ENCODE peak calls at places on chromosomes 11 and 22, in six cellular contexts. V is GM19239; Q is stimulated activated CD4-positive, alpha-beta T cell treated with anti-CD3 and anti-CD28 coated beads, Interleukin-15, amount 100 ng/mL, for 24 hours; A is anterior cingulate cortex; H is cardiac muscle cell; Y is posterior cingulate gyrus. U is an unnamed sample.

GRCh38 chr11:58675344-58676155 is 53.1 kb downstream of the CNTF start:
- DNase-seq in Q (peak), H (peak), Y (peak), V (peak), A (peak), U (peak)

GRCh38 chr22:42062506-42063190 is 8.0 kb downstream of the NAGA start:
- DNase-seq in V (no peak), Q (no peak), Y (no peak), A (no peak), H (no peak), U (no peak)

GRCh38 chr11:111696556-111696955 is 69.6 kb downstream of the PPP2R1B start:
- DNase-seq in Y (no peak), Q (no peak), H (peak), A (no peak), V (no peak), U (no peak)

GRCh38 chr11:102007567-102008437 is 39.4 kb upstream of the CFAP300 start:
- DNase-seq in Q (no peak), Y (no peak), H (peak), V (peak), A (no peak), U (peak)

GRCh38 chr11:119828819-119829218 is 99.8 kb upstream of the NECTIN1 start:
- DNase-seq in A (no peak), Y (no peak), V (no peak), Q (no peak), H (no peak), U (no peak)

GRCh38 chr11:73854680-73855079 is 22.0 kb downstream of the COA4 start:
- DNase-seq in Q (no peak), A (no peak), Y (no peak), V (no peak), H (no peak), U (no peak)

GRCh38 chr11:3155691-3156258 is 9.3 kb downstream of the OSBPL5 start:
- DNase-seq in Y (no peak), V (no peak), H (peak), Q (no peak), A (no peak), U (no peak)

GRCh38 chr22:20569059-20570058 is 61.9 kb downstream of the MED15 start:
- DNase-seq in Q (peak), H (peak), V (no peak), A (no peak), Y (no peak), U (no peak)

GRCh38 chr11:565921-566509 is 5.2 kb downstream of the RASSF7 start:
- DNase-seq in A (no peak), H (no peak), Q (no peak), V (no peak), Y (no peak), U (no peak)

GRCh38 chr11:118633979-118634378 is 26.6 kb downstream of the PHLDB1 start:
- DNase-seq in H (no peak), A (no peak), V (no peak), Y (no peak), Q (no peak), U (no peak)

GRCh38 chr11:125165111-125165663 is 636 bp downstream of the PKNOX2 start:
- DNase-seq in Y (no peak), H (peak), A (no peak), V (peak), Q (peak), U (peak)

GRCh38 chr22:40036126-40036525 is 41.4 kb downstream of the FAM83F start:
- DNase-seq in Q (no peak), V (no peak), H (no peak), Y (no peak), A (no peak), U (no peak)

GRCh38 chr22:23098718-23099524 is 28.6 kb downstream of the GNAZ start:
- DNase-seq in H (no peak), Y (peak), V (no peak), A (peak), Q (no peak), U (no peak)

GRCh38 chr11:76759092-76759491 is 24.1 kb upstream of the TSKU start:
- DNase-seq in Q (no peak), Y (no peak), H (no peak), A (no peak), V (no peak), U (no peak)

GRCh38 chr22:39297490-39298193 is 21.8 kb downstream of the RPL3 start:
- DNase-seq in Q (no peak), V (no peak), A (no peak), H (no peak), Y (no peak), U (no peak)

GRCh38 chr11:45278721-45279120 is 7.4 kb downstream of the SYT13 start:
- DNase-seq in Q (no peak), H (no peak), A (no peak), V (no peak), Y (no peak), U (no peak)

GRCh38 chr11:83249972-83250593 is 36.1 kb downstream of the CCDC90B start:
- DNase-seq in Y (no peak), V (peak), A (no peak), Q (peak), H (peak), U (peak)

GRCh38 chr11:414333-414857 is 404 bp downstream of the SIGIRR start:
- DNase-seq in Q (peak), H (no peak), Y (no peak), V (no peak), A (no peak), U (no peak)

GRCh38 chr11:63443714-63444113 is 47.3 kb downstream of the PLAAT5 start:
- DNase-seq in H (no peak), V (no peak), A (no peak), Y (no peak), Q (peak), U (no peak)

GRCh38 chr11:122313581-122313980 is 197.6 kb upstream of the BLID start:
- DNase-seq in Q (no peak), Y (no peak), V (no peak), A (no peak), H (no peak), U (no peak)

GRCh38 chr22:44572414-44573207 is 74.6 kb upstream of the RTL6 start:
- DNase-seq in V (no peak), Q (no peak), H (no peak), Y (no peak), A (no peak), U (no peak)

GRCh38 chr11:95516786-95517185 is 272.8 kb downstream of the FAM76B start:
- DNase-seq in Y (no peak), V (no peak), Q (no peak), H (peak), A (no peak), U (no peak)

GRCh38 chr11:71986131-71986530 is 12.6 kb upstream of the IL18BP start:
- DNase-seq in Y (no peak), H (no peak), A (no peak), Q (no peak), V (no peak), U (peak)

GRCh38 chr22:36757608-36758220 is 18.2 kb downstream of the IFT27 start:
- DNase-seq in H (peak), V (peak), A (peak), Y (peak), Q (peak), U (peak)

GRCh38 chr11:117145393-117145761 is 1.3 kb downstream of the PAFAH1B2 start:
- DNase-seq in Y (no peak), Q (peak), V (no peak), H (peak), A (no peak), U (peak)

GRCh38 chr11:35584321-35584720 is 33.9 kb upstream of the FJX1 start:
- DNase-seq in H (peak), Y (no peak), Q (no peak), A (no peak), V (no peak), U (no peak)

GRCh38 chr11:119014209-119014924 is 3.8 kb downstream of the RPS25 start:
- DNase-seq in A (no peak), Q (no peak), Y (no peak), V (no peak), H (no peak), U (no peak)